ENCODE peak calls at places on chromosomes 13 and 19, in ten cellular contexts. N, G, F, C, A, O, D, Z, X and W are unnamed samples.

GRCh38 chr19:41882568-41883462 is at the start of gene ARHGEF1:
- DNase-seq in N (peak; percentile 40), Z (no peak), G (no peak), O (no peak), A (no peak), X (peak; percentile 18), C (no peak), D (no peak), F (peak; percentile 74), W (no peak)

GRCh38 chr19:1067341-1068103 is 555 bp downstream of the ARHGAP45 start:
- DNase-seq in A (no peak), G (no peak), N (no peak), F (no peak), X (no peak), C (no peak), D (no peak), Z (no peak), O (no peak), W (no peak)

GRCh38 chr13:114017028-114017630 is 43.3 kb upstream of the C13orf46 start:
- DNase-seq in O (no peak), A (no peak), G (peak; percentile 58), N (no peak), D (no peak), X (peak; percentile 50), F (no peak), C (no peak), Z (peak; percentile 43), W (no peak)

GRCh38 chr19:869245-870177 is 10.0 kb downstream of the CFD start:
- DNase-seq in A (peak; percentile 75), G (no peak), Z (peak; percentile 91), D (peak; percentile 58), C (peak; percentile 85), X (peak; percentile 96), F (peak; percentile 90), O (peak; percentile 82), N (no peak), W (peak; percentile 91)

GRCh38 chr19:9043524-9043923 is 33.3 kb upstream of the MUC16 start:
- DNase-seq in D (no peak), N (no peak), F (no peak), O (no peak), G (no peak), X (no peak), A (no peak), C (no peak), Z (no peak), W (no peak)

GRCh38 chr13:23657056-23657455 is 86.8 kb downstream of the TNFRSF19 start:
- DNase-seq in A (no peak), X (no peak), G (no peak), Z (no peak), D (no peak), N (no peak), O (no peak), F (no peak), C (no peak), W (no peak)

GRCh38 chr19:55678121-55678671 is 3.2 kb downstream of the EPN1 start:
- DNase-seq in O (no peak), G (no peak), Z (no peak), C (no peak), D (no peak), X (no peak), F (no peak), N (no peak), A (no peak), W (no peak)

GRCh38 chr13:45846681-45847080 is 4.9 kb downstream of the SIAH3 start:
- DNase-seq in X (no peak), C (no peak), G (no peak), O (no peak), Z (no peak), A (no peak), D (no peak), F (no peak), N (no peak), W (no peak)

GRCh38 chr19:10587022-10587838 is at the start of gene AP1M2:
- DNase-seq in F (no peak), N (peak; percentile 60), X (no peak), C (no peak), A (no peak), D (no peak), Z (no peak), G (peak; percentile 85), O (peak; percentile 60), W (no peak)

GRCh38 chr19:7550987-7551761 is 15.7 kb downstream of the PNPLA6 start:
- DNase-seq in N (peak; percentile 90), X (peak; percentile 52), C (no peak), O (peak; percentile 54), A (no peak), Z (peak; percentile 38), G (peak; percentile 98), F (peak; percentile 82), D (no peak), W (no peak)

GRCh38 chr19:37990362-37990761 is 83.4 kb downstream of the SIPA1L3 start:
- DNase-seq in N (no peak), G (peak; percentile 55), A (no peak), C (no peak), F (no peak), D (no peak), O (peak; percentile 86), X (no peak), Z (no peak), W (no peak)

GRCh38 chr19:19388568-19389555 is 16.6 kb upstream of the GATAD2A start:
- DNase-seq in O (peak; percentile 47), A (no peak), Z (no peak), G (no peak), C (no peak), X (no peak), F (no peak), N (no peak), D (no peak), W (no peak)
- TF ChIP-seq CTCF in O (no peak), A (no peak), Z (no peak), G (no peak), C (no peak), X (no peak), F (no peak), N (no peak), D (no peak), W (no peak)

GRCh38 chr13:28754698-28755545 is 36.2 kb upstream of the SLC46A3 start:
- DNase-seq in G (peak; percentile 67), A (no peak), D (no peak), C (no peak), X (peak; percentile 1), O (no peak), F (no peak), N (no peak), Z (peak; percentile 70), W (no peak)

GRCh38 chr13:28751210-28751935 is 32.6 kb upstream of the SLC46A3 start:
- DNase-seq in X (no peak), A (no peak), D (no peak), F (no peak), N (no peak), O (no peak), C (no peak), Z (peak; percentile 66), G (no peak), W (no peak)

GRCh38 chr13:28755546-28755870 is 36.7 kb upstream of the SLC46A3 start:
- DNase-seq in O (no peak), F (no peak), C (no peak), N (no peak), A (no peak), G (no peak), X (no peak), Z (no peak), D (no peak), W (peak; percentile 59)

GRCh38 chr13:28753946-28754345 is 35.2 kb upstream of the SLC46A3 start:
- DNase-seq in C (no peak), Z (peak; percentile 17), F (no peak), D (no peak), G (no peak), O (no peak), N (no peak), X (no peak), A (no peak), W (no peak)

GRCh38 chr13:28753208-28753892 is 34.6 kb upstream of the SLC46A3 start:
- DNase-seq in C (peak; percentile 79), A (peak; percentile 78), D (peak; percentile 16), F (peak; percentile 82), O (peak; percentile 91), X (peak; percentile 70), Z (peak; percentile 96), G (peak; percentile 79), N (peak; percentile 79), W (peak; percentile 93)
- TF ChIP-seq CTCF in C (peak; percentile 15), A (no peak), D (no peak), F (peak; percentile 13), O (no peak), X (no peak), Z (no peak), G (no peak), N (no peak), W (peak; percentile 48)

GRCh38 chr19:58150328-58150921 is at the start of gene ZNF329:
- DNase-seq in G (peak; percentile 78), F (peak; percentile 89), X (peak; percentile 80), C (peak; percentile 54), D (peak; percentile 33), N (peak; percentile 84), O (peak; percentile 67), A (no peak), Z (peak; percentile 86), W (peak; percentile 78)
- TF ChIP-seq CTCF in G (no peak), F (no peak), X (no peak), C (no peak), D (no peak), N (no peak), O (no peak), A (no peak), Z (no peak), W (no peak)

GRCh38 chr13:59319276-59319675 is 844.5 kb downstream of the DIAPH3 start:
- DNase-seq in A (no peak), C (no peak), X (no peak), G (no peak), N (no peak), D (no peak), F (no peak), O (no peak), Z (peak; percentile 5), W (no peak)

GRCh38 chr13:59320021-59320420 is 843.7 kb downstream of the DIAPH3 start:
- DNase-seq in G (no peak), O (no peak), D (no peak), C (no peak), A (no peak), F (no peak), X (no peak), Z (peak; percentile 7), N (no peak), W (no peak)

GRCh38 chr13:59312776-59313175 is 851.0 kb downstream of the DIAPH3 start:
- DNase-seq in G (no peak), D (no peak), O (no peak), A (no peak), C (no peak), Z (no peak), X (no peak), N (no peak), F (no peak), W (no peak)

GRCh38 chr13:59318320-59318930 is 845.3 kb downstream of the DIAPH3 start:
- DNase-seq in N (peak; percentile 65), D (peak; percentile 31), F (no peak), A (no peak), C (peak; percentile 18), O (peak; percentile 43), G (peak; percentile 71), X (peak; percentile 64), Z (peak; percentile 76), W (peak; percentile 43)
- TF ChIP-seq CTCF in N (no peak), D (peak; percentile 67), F (peak; percentile 39), A (peak; percentile 56), C (peak; percentile 76), O (peak; percentile 68), G (peak; percentile 88), X (peak; percentile 83), Z (peak; percentile 76), W (peak; percentile 86)